ENCODE peak calls at places on chromosome 22, in ten cellular contexts. N is erythroblast; U is head of caudate nucleus; B is NCI-H460; I is type B pancreatic cell; V is foreskin fibroblast; M is stimulated activated CD4-positive, alpha-beta T cell treated with anti-CD3 and anti-CD28 coated beads, TNF-alpha, amount 100 ng/mL, for 24 hours; Q is AML-193; G is pons; J is left cardiac atrium. D is an unnamed sample.

GRCh38 chr22:38872831-38873248 is 824 bp upstream of the CBX6 start:
- DNase-seq in Q (no peak), V (peak), J (peak), I (no peak), U (peak), N (peak), G (peak), M (no peak), B (no peak), D (no peak)

GRCh38 chr22:20952544-20953341 is 14.3 kb upstream of the AIFM3 start:
- DNase-seq in B (no peak), J (no peak), V (no peak), G (no peak), U (no peak), N (no peak), I (no peak), M (no peak), Q (no peak), D (no peak)

GRCh38 chr22:19579113-19579811 is 55.1 kb upstream of the CLDN5 start:
- DNase-seq in J (no peak), Q (no peak), V (no peak), G (no peak), N (no peak), B (no peak), U (no peak), I (no peak), M (no peak), D (no peak)

GRCh38 chr22:27877501-27877900 is 41.6 kb downstream of the PITPNB start:
- DNase-seq in B (no peak), N (no peak), M (no peak), Q (no peak), G (no peak), U (no peak), I (no peak), V (no peak), J (no peak), D (no peak)

GRCh38 chr22:31995046-31995445 is 48.0 kb upstream of the SLC5A1 start:
- DNase-seq in I (no peak), M (no peak), U (no peak), Q (no peak), N (no peak), V (no peak), B (no peak), J (no peak), G (no peak), D (no peak)

GRCh38 chr22:45230026-45230845 is 10.5 kb downstream of the KIAA0930 start:
- DNase-seq in B (no peak), J (no peak), I (no peak), M (no peak), V (no peak), G (no peak), Q (peak), N (no peak), U (no peak), D (no peak)

GRCh38 chr22:48753381-48753730 is 1074.3 kb downstream of the BRD1 start:
- DNase-seq in B (no peak), I (no peak), V (no peak), M (no peak), N (no peak), Q (no peak), G (no peak), J (no peak), U (no peak), D (no peak)

GRCh38 chr22:44201556-44202129 is 20.9 kb downstream of the PARVG start:
- DNase-seq in G (no peak), J (no peak), M (no peak), B (no peak), U (no peak), V (no peak), I (no peak), Q (no peak), N (no peak), D (no peak)

GRCh38 chr22:50270302-50271010 is at the start of gene MAPK11:
- DNase-seq in Q (peak), M (peak), G (no peak), V (peak), J (peak), U (peak), B (peak), N (peak), I (no peak), D (peak)

GRCh38 chr22:19964701-19965386 is 23.2 kb upstream of the TXNRD2 start:
- DNase-seq in M (no peak), U (no peak), J (no peak), Q (no peak), N (no peak), V (no peak), G (no peak), I (no peak), B (no peak), D (no peak)

GRCh38 chr22:50546326-50547230 is 879 bp downstream of the KLHDC7B start:
- DNase-seq in G (no peak), U (no peak), B (no peak), J (no peak), I (no peak), Q (no peak), N (no peak), M (no peak), V (no peak), D (no peak)

GRCh38 chr22:19231986-19232385 is 53.5 kb upstream of the SLC25A1 start:
- DNase-seq in G (no peak), N (no peak), B (no peak), V (no peak), Q (no peak), J (no peak), M (no peak), I (no peak), U (no peak), D (no peak)

GRCh38 chr22:49966716-49967332 is 6.3 kb downstream of the PIM3 start:
- DNase-seq in B (no peak), G (no peak), N (no peak), U (peak), J (peak), I (no peak), V (peak), Q (peak), M (no peak), D (no peak)

GRCh38 chr22:45430871-45431270 is 17.4 kb downstream of the RIBC2 start:
- DNase-seq in N (no peak), J (no peak), M (no peak), V (no peak), U (no peak), I (no peak), Q (no peak), B (no peak), G (no peak), D (no peak)